ENCODE peak calls at places on chromosomes 7 and 10, in eight cellular contexts. One of them, this sample, is unnamed.

GRCh38 chr7:102821994-102822747 is 73.4 kb downstream of the FAM185A start:
- DNase-seq in sigmoid colon: no peak
- DNase-seq in body of pancreas: no peak
- DNase-seq in HCT116: no peak
- DNase-seq in Peyer's patch: no peak
- DNase-seq in prostate gland: no peak
- DNase-seq in IMR-90: no peak
- DNase-seq in heart left ventricle: no peak
- DNase-seq in this sample: no peak

GRCh38 chr10:31136951-31137885 is 105.6 kb upstream of the ZNF438 start:
- DNase-seq in sigmoid colon: no peak
- DNase-seq in body of pancreas: no peak
- DNase-seq in HCT116: no peak
- DNase-seq in Peyer's patch: no peak
- DNase-seq in prostate gland: no peak
- DNase-seq in IMR-90: peak
- DNase-seq in heart left ventricle: no peak
- DNase-seq in this sample: no peak

GRCh38 chr7:29622335-29623265 is 59.0 kb downstream of the PRR15 start:
- DNase-seq in sigmoid colon: no peak
- DNase-seq in body of pancreas: no peak
- DNase-seq in HCT116: peak
- DNase-seq in Peyer's patch: no peak
- DNase-seq in prostate gland: no peak
- DNase-seq in IMR-90: peak
- DNase-seq in heart left ventricle: no peak
- DNase-seq in this sample: no peak

GRCh38 chr7:37944737-37945054 is 24.3 kb downstream of the EPDR1 start:
- DNase-seq in sigmoid colon: no peak
- DNase-seq in body of pancreas: no peak
- DNase-seq in HCT116: no peak
- DNase-seq in Peyer's patch: no peak
- DNase-seq in prostate gland: no peak
- DNase-seq in IMR-90: no peak
- DNase-seq in heart left ventricle: no peak
- DNase-seq in this sample: no peak

GRCh38 chr7:146375155-146375554 is 258.6 kb downstream of the CNTNAP2 start:
- DNase-seq in sigmoid colon: no peak
- DNase-seq in body of pancreas: no peak
- DNase-seq in HCT116: no peak
- DNase-seq in Peyer's patch: no peak
- DNase-seq in prostate gland: no peak
- DNase-seq in IMR-90: no peak
- DNase-seq in heart left ventricle: no peak
- DNase-seq in this sample: no peak

GRCh38 chr10:127921751-127922140 is 14.8 kb downstream of the PTPRE start:
- DNase-seq in sigmoid colon: peak
- DNase-seq in body of pancreas: no peak
- DNase-seq in HCT116: no peak
- DNase-seq in Peyer's patch: no peak
- DNase-seq in prostate gland: no peak
- DNase-seq in IMR-90: no peak
- DNase-seq in heart left ventricle: no peak
- DNase-seq in this sample: no peak

GRCh38 chr10:21964983-21965665 is 38.4 kb downstream of the DNAJC1 start:
- DNase-seq in sigmoid colon: no peak
- DNase-seq in body of pancreas: no peak
- DNase-seq in HCT116: no peak
- DNase-seq in Peyer's patch: no peak
- DNase-seq in prostate gland: no peak
- DNase-seq in IMR-90: no peak
- DNase-seq in heart left ventricle: no peak
- DNase-seq in this sample: no peak

GRCh38 chr10:14474656-14475055 is 143.9 kb upstream of the FRMD4A start:
- DNase-seq in sigmoid colon: no peak
- DNase-seq in body of pancreas: no peak
- DNase-seq in HCT116: no peak
- DNase-seq in Peyer's patch: no peak
- DNase-seq in prostate gland: no peak
- DNase-seq in IMR-90: peak
- DNase-seq in heart left ventricle: no peak
- DNase-seq in this sample: no peak

GRCh38 chr7:101077303-101078086 is 7.8 kb upstream of the TRIM56 start:
- DNase-seq in sigmoid colon: peak
- DNase-seq in body of pancreas: peak
- DNase-seq in HCT116: peak
- DNase-seq in Peyer's patch: peak
- DNase-seq in prostate gland: peak
- DNase-seq in IMR-90: peak
- DNase-seq in heart left ventricle: peak
- DNase-seq in this sample: peak

GRCh38 chr7:102115931-102116330 is 170.7 kb upstream of the SH2B2 start:
- DNase-seq in sigmoid colon: peak
- DNase-seq in body of pancreas: no peak
- DNase-seq in HCT116: no peak
- DNase-seq in Peyer's patch: no peak
- DNase-seq in prostate gland: no peak
- DNase-seq in IMR-90: no peak
- DNase-seq in heart left ventricle: no peak
- DNase-seq in this sample: peak

GRCh38 chr10:79038841-79039201 is 29.9 kb upstream of the ZMIZ1 start:
- DNase-seq in sigmoid colon: peak
- DNase-seq in body of pancreas: no peak
- DNase-seq in HCT116: no peak
- DNase-seq in Peyer's patch: peak
- DNase-seq in prostate gland: no peak
- DNase-seq in IMR-90: peak
- DNase-seq in heart left ventricle: no peak
- DNase-seq in this sample: peak

GRCh38 chr10:1489801-1490200 is 247.5 kb downstream of the ADARB2 start:
- DNase-seq in sigmoid colon: no peak
- DNase-seq in body of pancreas: no peak
- DNase-seq in HCT116: no peak
- DNase-seq in Peyer's patch: no peak
- DNase-seq in prostate gland: no peak
- DNase-seq in IMR-90: no peak
- DNase-seq in heart left ventricle: no peak
- DNase-seq in this sample: no peak

GRCh38 chr7:919114-919442 is 35.4 kb downstream of the ADAP1 start:
- DNase-seq in sigmoid colon: peak
- DNase-seq in body of pancreas: peak
- DNase-seq in HCT116: no peak
- DNase-seq in Peyer's patch: peak
- DNase-seq in prostate gland: no peak
- DNase-seq in IMR-90: no peak
- DNase-seq in heart left ventricle: peak
- DNase-seq in this sample: peak

GRCh38 chr7:129607471-129608120 is 3.9 kb upstream of the NRF1 start:
- DNase-seq in sigmoid colon: no peak
- DNase-seq in body of pancreas: peak
- DNase-seq in HCT116: no peak
- DNase-seq in Peyer's patch: no peak
- DNase-seq in prostate gland: no peak
- DNase-seq in IMR-90: no peak
- DNase-seq in heart left ventricle: no peak
- DNase-seq in this sample: no peak

GRCh38 chr7:142868188-142868811 is 13.4 kb downstream of the EPHB6 start:
- DNase-seq in sigmoid colon: no peak
- DNase-seq in body of pancreas: no peak
- DNase-seq in HCT116: no peak
- DNase-seq in Peyer's patch: no peak
- DNase-seq in prostate gland: no peak
- DNase-seq in IMR-90: no peak
- DNase-seq in heart left ventricle: no peak
- DNase-seq in this sample: no peak

GRCh38 chr10:16436367-16436757 is 448 bp upstream of the PTER start:
- DNase-seq in sigmoid colon: no peak
- DNase-seq in body of pancreas: no peak
- DNase-seq in HCT116: no peak
- DNase-seq in Peyer's patch: peak
- DNase-seq in prostate gland: no peak
- DNase-seq in IMR-90: no peak
- DNase-seq in heart left ventricle: no peak
- DNase-seq in this sample: no peak

GRCh38 chr7:105649727-105650381 is 68.6 kb upstream of the EFCAB10 start:
- DNase-seq in sigmoid colon: peak
- DNase-seq in body of pancreas: no peak
- DNase-seq in HCT116: no peak
- DNase-seq in Peyer's patch: no peak
- DNase-seq in prostate gland: no peak
- DNase-seq in IMR-90: peak
- DNase-seq in heart left ventricle: no peak
- DNase-seq in this sample: no peak

GRCh38 chr7:150631866-150632864 is at the start of gene GIMAP6:
- DNase-seq in sigmoid colon: no peak
- DNase-seq in body of pancreas: no peak
- DNase-seq in HCT116: no peak
- DNase-seq in Peyer's patch: no peak
- DNase-seq in prostate gland: no peak
- DNase-seq in IMR-90: no peak
- DNase-seq in heart left ventricle: peak
- DNase-seq in this sample: peak

GRCh38 chr10:95201736-95202135 is 7.7 kb downstream of the ACSM6 start:
- DNase-seq in sigmoid colon: no peak
- DNase-seq in body of pancreas: no peak
- DNase-seq in HCT116: peak
- DNase-seq in Peyer's patch: no peak
- DNase-seq in prostate gland: no peak
- DNase-seq in IMR-90: peak
- DNase-seq in heart left ventricle: no peak
- DNase-seq in this sample: no peak

GRCh38 chr10:18140149-18140956 is at the start of gene CACNB2:
- DNase-seq in sigmoid colon: peak
- DNase-seq in body of pancreas: peak
- DNase-seq in HCT116: no peak
- DNase-seq in Peyer's patch: peak
- DNase-seq in prostate gland: peak
- DNase-seq in IMR-90: peak
- DNase-seq in heart left ventricle: peak
- DNase-seq in this sample: no peak
- TF ChIP-seq POLR2A in sigmoid colon: peak
- TF ChIP-seq POLR2A in body of pancreas: peak
- TF ChIP-seq POLR2A in HCT116: no peak
- TF ChIP-seq POLR2A in Peyer's patch: no peak
- TF ChIP-seq POLR2A in prostate gland: no peak
- TF ChIP-seq POLR2A in IMR-90: no peak
- TF ChIP-seq POLR2A in heart left ventricle: no peak
- TF ChIP-seq POLR2A in this sample: no peak

DNA sequence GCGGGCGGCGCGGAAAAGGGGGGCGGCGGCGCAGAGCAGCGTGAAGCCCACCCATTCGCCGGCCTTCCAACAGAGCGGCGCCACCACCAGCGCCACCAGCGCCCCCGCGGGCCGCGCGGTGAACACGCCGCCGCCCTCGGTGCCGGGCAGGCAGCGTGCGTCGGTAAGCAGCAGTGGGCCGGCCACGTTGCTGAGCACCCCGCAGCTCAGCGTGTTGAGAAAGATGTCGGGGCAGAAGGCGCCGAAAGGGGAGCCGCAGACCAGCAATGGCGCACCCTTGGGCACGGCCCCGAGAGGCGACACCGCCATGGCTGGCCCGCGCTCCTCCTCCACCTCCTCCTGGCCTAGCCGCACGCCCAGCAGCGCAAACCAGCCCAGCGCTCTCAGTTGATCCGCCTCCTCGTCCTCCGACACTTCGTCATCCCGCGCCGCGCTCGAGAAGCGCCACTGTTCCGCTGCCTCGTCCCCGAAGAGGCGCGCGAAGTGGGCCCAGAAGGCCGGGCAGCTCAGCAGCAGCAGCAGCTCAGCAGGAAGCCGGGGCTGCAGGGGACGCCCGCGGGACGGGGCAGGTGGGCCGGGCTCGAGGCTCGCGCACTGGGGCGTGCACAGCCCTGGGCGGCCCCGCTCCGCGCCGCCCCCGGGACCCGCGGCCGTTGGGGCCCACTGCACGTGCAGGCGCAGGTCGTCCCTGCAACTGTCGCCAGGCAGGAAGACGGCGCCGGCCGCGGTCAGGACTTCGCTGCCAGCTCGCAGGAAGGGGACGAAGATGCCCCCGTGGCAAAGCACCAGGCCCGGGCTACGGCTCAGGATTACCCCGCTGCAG is 623 bp downstream of the TYSND1 start:
- DNase-seq in sigmoid colon: peak
- DNase-seq in body of pancreas: peak
- DNase-seq in HCT116: no peak
- DNase-seq in Peyer's patch: peak
- DNase-seq in prostate gland: peak
- DNase-seq in IMR-90: peak
- DNase-seq in heart left ventricle: peak
- DNase-seq in this sample: peak
- TF ChIP-seq POLR2A in sigmoid colon: no peak
- TF ChIP-seq POLR2A in body of pancreas: no peak
- TF ChIP-seq POLR2A in HCT116: no peak
- TF ChIP-seq POLR2A in Peyer's patch: peak
- TF ChIP-seq POLR2A in prostate gland: no peak
- TF ChIP-seq POLR2A in IMR-90: no peak
- TF ChIP-seq POLR2A in heart left ventricle: no peak
- TF ChIP-seq POLR2A in this sample: no peak

DNA sequence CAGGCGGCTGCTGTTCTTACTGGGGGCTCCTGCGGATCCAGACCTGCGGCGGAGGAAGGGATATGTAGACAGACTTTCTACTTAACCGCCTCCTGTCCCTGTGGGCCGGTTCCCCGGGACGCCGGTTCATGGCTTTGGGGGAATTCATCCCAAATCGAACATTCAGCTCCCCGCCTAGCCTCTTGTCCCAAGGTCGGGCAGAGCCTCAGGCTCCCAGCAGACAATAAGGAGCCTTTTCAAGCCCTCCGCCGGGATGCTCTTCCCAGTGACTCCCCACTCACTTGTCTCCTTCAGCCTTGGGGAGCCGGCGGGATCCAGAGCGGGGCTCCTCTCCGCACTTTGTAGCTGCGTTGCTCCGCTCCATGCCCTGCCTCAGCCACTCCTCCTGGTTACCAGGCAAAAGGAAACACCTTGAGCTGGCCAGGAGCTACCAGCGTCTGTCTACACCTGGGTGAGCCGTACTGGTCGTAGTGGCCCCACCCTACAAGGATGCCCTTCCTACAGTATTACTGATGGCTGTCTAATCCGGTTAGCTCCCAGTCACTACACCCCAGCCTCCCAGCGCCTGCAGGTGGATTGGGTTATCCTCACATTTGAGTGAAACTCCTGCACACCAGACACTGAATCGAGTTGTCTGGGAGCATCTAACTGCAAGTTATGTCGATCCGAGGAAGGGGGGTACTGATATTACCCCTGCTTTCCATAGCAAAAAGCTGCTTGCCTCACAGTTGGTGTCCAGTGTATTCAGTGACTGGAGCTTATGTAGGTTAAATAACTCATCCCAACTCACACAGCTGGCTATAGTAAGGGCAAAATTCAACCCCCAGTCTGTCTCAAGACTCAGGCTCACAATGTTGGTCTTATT is at the start of gene C10orf95:
- DNase-seq in sigmoid colon: no peak
- DNase-seq in body of pancreas: peak
- DNase-seq in HCT116: no peak
- DNase-seq in Peyer's patch: peak
- DNase-seq in prostate gland: no peak
- DNase-seq in IMR-90: no peak
- DNase-seq in heart left ventricle: no peak
- DNase-seq in this sample: peak
- TF ChIP-seq POLR2A in sigmoid colon: no peak
- TF ChIP-seq POLR2A in body of pancreas: peak
- TF ChIP-seq POLR2A in HCT116: no peak
- TF ChIP-seq POLR2A in Peyer's patch: no peak
- TF ChIP-seq POLR2A in prostate gland: no peak
- TF ChIP-seq POLR2A in IMR-90: no peak
- TF ChIP-seq POLR2A in heart left ventricle: no peak
- TF ChIP-seq POLR2A in this sample: no peak

GRCh38 chr10:72272689-72273409 is 875 bp upstream of the DDIT4 start:
- DNase-seq in sigmoid colon: peak
- DNase-seq in body of pancreas: peak
- DNase-seq in HCT116: peak
- DNase-seq in Peyer's patch: peak
- DNase-seq in prostate gland: peak
- DNase-seq in IMR-90: peak
- DNase-seq in heart left ventricle: peak
- DNase-seq in this sample: peak
- TF ChIP-seq POLR2A in sigmoid colon: peak
- TF ChIP-seq POLR2A in body of pancreas: no peak
- TF ChIP-seq POLR2A in HCT116: peak
- TF ChIP-seq POLR2A in Peyer's patch: no peak
- TF ChIP-seq POLR2A in prostate gland: peak
- TF ChIP-seq POLR2A in IMR-90: peak
- TF ChIP-seq POLR2A in heart left ventricle: no peak
- TF ChIP-seq POLR2A in this sample: peak

This sample was measured in spleen.